ENCODE peak calls at places on chromosomes 6 and 20, in seven cellular contexts. R, C, Y, H, G, L and E are unnamed samples.

GRCh38 chr6:141426400-141426980 is 706.2 kb upstream of the GJE1 start:
- DNase-seq in R (no peak), C (no peak), Y (no peak), H (no peak), G (no peak), L (no peak), E (no peak)

GRCh38 chr6:147000545-147001488 is 203.4 kb upstream of the STXBP5 start:
- DNase-seq in R (peak), C (peak), Y (no peak), H (no peak), G (no peak), L (peak), E (no peak)

GRCh38 chr6:69232506-69233194 is 564.2 kb downstream of the LMBRD1 start:
- DNase-seq in R (peak), C (peak), Y (peak), H (peak), G (peak), L (peak), E (peak)

GRCh38 chr20:24667689-24668383 is 198.4 kb downstream of the SYNDIG1 start:
- DNase-seq in R (no peak), C (no peak), Y (no peak), H (no peak), G (no peak), L (no peak), E (no peak)

GRCh38 chr6:24935323-24935722 is 437 bp downstream of the RIPOR2 start:
- DNase-seq in R (no peak), C (no peak), Y (no peak), H (no peak), G (no peak), L (no peak), E (no peak)

GRCh38 chr6:53302678-53303360 is 45.9 kb downstream of the ELOVL5 start:
- DNase-seq in R (peak), C (peak), Y (peak), H (no peak), G (peak), L (peak), E (no peak)

GRCh38 chr6:43268348-43268685 is 25.0 kb downstream of the TTBK1 start:
- DNase-seq in R (no peak), C (no peak), Y (no peak), H (no peak), G (no peak), L (no peak), E (no peak)

GRCh38 chr6:89385156-89385667 is 26.9 kb downstream of the RRAGD start:
- DNase-seq in R (no peak), C (peak), Y (peak), H (no peak), G (no peak), L (peak), E (peak)

GRCh38 chr6:151023346-151023745 is 157.8 kb downstream of the MTHFD1L start:
- DNase-seq in R (no peak), C (no peak), Y (no peak), H (no peak), G (no peak), L (no peak), E (no peak)

GRCh38 chr20:45911486-45912343 is at the start of gene PLTP:
- DNase-seq in R (peak), C (peak), Y (no peak), H (peak), G (peak), L (peak), E (peak)

GRCh38 chr20:46099491-46100287 is 9.9 kb upstream of the NCOA5 start:
- DNase-seq in R (no peak), C (no peak), Y (no peak), H (peak), G (no peak), L (no peak), E (no peak)

GRCh38 chr6:170292111-170292777 is 1.4 kb upstream of the DLL1 start:
- DNase-seq in R (no peak), C (no peak), Y (no peak), H (no peak), G (no peak), L (no peak), E (no peak)

GRCh38 chr6:53484409-53485280 is 60.3 kb downstream of the GCLC start:
- DNase-seq in R (peak), C (peak), Y (peak), H (peak), G (peak), L (peak), E (peak)

GRCh38 chr6:127343753-127344659 is 597 bp upstream of the ECHDC1 start:
- DNase-seq in R (peak), C (peak), Y (peak), H (no peak), G (no peak), L (peak), E (no peak)

GRCh38 chr20:45899041-45899835 is 8.1 kb downstream of the CTSA start:
- DNase-seq in R (no peak), C (no peak), Y (no peak), H (no peak), G (no peak), L (no peak), E (no peak)

GRCh38 chr20:4444404-4444803 is 277.3 kb upstream of the PRND start:
- DNase-seq in R (peak), C (no peak), Y (no peak), H (no peak), G (no peak), L (peak), E (no peak)

GRCh38 chr20:2507875-2508630 is 662 bp downstream of the ZNF343 start:
- DNase-seq in R (no peak), C (peak), Y (peak), H (peak), G (no peak), L (peak), E (no peak)

GRCh38 chr20:2775139-2775538 is 25.3 kb downstream of the CPXM1 start:
- DNase-seq in R (no peak), C (no peak), Y (no peak), H (no peak), G (no peak), L (no peak), E (no peak)

GRCh38 chr20:61976650-61977332 is 88.9 kb downstream of the TAF4 start:
- DNase-seq in R (no peak), C (no peak), Y (no peak), H (no peak), G (no peak), L (no peak), E (no peak)

GRCh38 chr20:62591591-62591990 is 50.7 kb upstream of the SLCO4A1 start:
- DNase-seq in R (no peak), C (no peak), Y (no peak), H (no peak), G (no peak), L (no peak), E (no peak)

GRCh38 chr20:5147193-5147592 is 20.4 kb downstream of the CDS2 start:
- DNase-seq in R (no peak), C (no peak), Y (no peak), H (no peak), G (no peak), L (no peak), E (no peak)

GRCh38 chr6:6610031-6610591 is 21.6 kb downstream of the LY86 start:
- DNase-seq in R (no peak), C (no peak), Y (no peak), H (peak), G (peak), L (no peak), E (no peak)

GRCh38 chr20:46237736-46238135 is 70.6 kb downstream of the CDH22 start:
- DNase-seq in R (no peak), C (no peak), Y (no peak), H (no peak), G (no peak), L (no peak), E (no peak)

GRCh38 chr20:7742479-7742878 is 197.8 kb downstream of the HAO1 start:
- DNase-seq in R (peak), C (peak), Y (peak), H (no peak), G (no peak), L (peak), E (no peak)

GRCh38 chr6:30955367-30956042 is 14.7 kb downstream of the MUCL3 start:
- DNase-seq in R (peak), C (peak), Y (no peak), H (peak), G (peak), L (no peak), E (peak)

GRCh38 chr20:63915471-63915870 is 20.5 kb downstream of the DNAJC5 start:
- DNase-seq in R (no peak), C (no peak), Y (no peak), H (no peak), G (no peak), L (no peak), E (no peak)

GRCh38 chr20:60091284-60091683 is 133.1 kb downstream of the CDH26 start:
- DNase-seq in R (no peak), C (no peak), Y (no peak), H (no peak), G (no peak), L (no peak), E (no peak)

GRCh38 chr20:41143354-41143753 is 6.0 kb downstream of the PLCG1 start:
- DNase-seq in R (no peak), C (no peak), Y (no peak), H (peak), G (no peak), L (no peak), E (no peak)

GRCh38 chr6:99808992-99809391 is 185.0 kb downstream of the MCHR2 start:
- DNase-seq in R (no peak), C (no peak), Y (no peak), H (peak), G (no peak), L (no peak), E (no peak)

GRCh38 chr6:160137989-160138835 is 16.6 kb downstream of the SLC22A1 start:
- DNase-seq in R (peak), C (peak), Y (peak), H (peak), G (peak), L (peak), E (peak)

GRCh38 chr6:147166360-147166944 is 37.8 kb upstream of the STXBP5 start:
- DNase-seq in R (peak), C (peak), Y (no peak), H (no peak), G (no peak), L (peak), E (no peak)

GRCh38 chr6:45421700-45422540 is 44.2 kb upstream of the SUPT3H start:
- DNase-seq in R (peak), C (peak), Y (peak), H (peak), G (peak), L (peak), E (peak)
- TF ChIP-seq CTCF in R (peak), C (peak), Y (peak), H (peak), G (no peak), L (peak), E (no peak)

DNA sequence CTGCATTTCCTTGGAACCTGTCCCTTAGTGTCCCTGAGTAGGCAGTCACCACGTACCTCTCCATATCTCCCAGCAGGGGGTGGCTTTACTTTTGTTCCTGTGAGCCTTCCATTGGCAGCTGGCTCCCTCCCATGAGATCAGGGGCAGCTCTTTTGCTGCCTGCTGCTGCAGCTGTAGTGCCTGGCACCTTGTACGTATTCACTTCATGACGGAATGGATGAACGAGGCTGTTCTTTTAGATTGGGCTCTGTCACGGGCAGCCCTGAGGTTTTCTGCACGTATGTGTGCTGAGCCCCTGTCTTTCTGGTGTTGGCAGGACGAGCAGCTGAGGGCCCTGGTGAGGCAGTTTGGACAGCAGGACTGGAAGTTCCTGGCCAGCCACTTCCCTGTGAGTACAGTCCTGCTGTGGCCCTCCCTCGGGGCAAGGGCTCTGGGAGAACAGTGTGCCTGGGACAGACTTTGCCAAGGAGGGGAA is 14.6 kb downstream of the MYBL2 start:
- DNase-seq in R (no peak), C (no peak), Y (no peak), H (peak), G (no peak), L (no peak), E (peak)
- TF ChIP-seq CTCF in R (no peak), C (no peak), Y (no peak), H (no peak), G (no peak), L (no peak), E (no peak)

GRCh38 chr6:106186714-106187113 is 100.6 kb downstream of the PRDM1 start:
- DNase-seq in R (no peak), C (no peak), Y (no peak), H (no peak), G (no peak), L (no peak), E (no peak)
- TF ChIP-seq CTCF in R (no peak), C (no peak), Y (no peak), H (no peak), G (no peak), L (no peak), E (no peak)

GRCh38 chr6:112160745-112161144 is 73.4 kb downstream of the FAM229B start:
- DNase-seq in R (no peak), C (no peak), Y (no peak), H (no peak), G (no peak), L (no peak), E (no peak)
- TF ChIP-seq CTCF in R (no peak), C (no peak), Y (no peak), H (no peak), G (no peak), L (no peak), E (no peak)

GRCh38 chr6:33201147-33201545 is 479 bp downstream of the SLC39A7 start:
- DNase-seq in R (no peak), C (no peak), Y (no peak), H (no peak), G (no peak), L (no peak), E (no peak)
- TF ChIP-seq CTCF in R (peak), C (peak), Y (no peak), H (no peak), G (no peak), L (no peak), E (peak)

GRCh38 chr6:108260809-108261569 is at the start of gene SNX3:
- DNase-seq in R (peak), C (peak), Y (peak), H (peak), G (peak), L (peak), E (peak)
- TF ChIP-seq CTCF in R (peak), C (peak), Y (no peak), H (no peak), G (no peak), L (peak), E (no peak)

GRCh38 chr6:35419431-35419830 is 32.7 kb upstream of the FANCE start:
- DNase-seq in R (peak), C (peak), Y (peak), H (no peak), G (no peak), L (peak), E (no peak)
- TF ChIP-seq CTCF in R (peak), C (peak), Y (no peak), H (no peak), G (no peak), L (peak), E (no peak)

GRCh38 chr6:161401910-161402309 is 128.0 kb upstream of the AGPAT4 start:
- DNase-seq in R (no peak), C (no peak), Y (no peak), H (no peak), G (no peak), L (no peak), E (no peak)
- TF ChIP-seq CTCF in R (no peak), C (no peak), Y (no peak), H (no peak), G (no peak), L (no peak), E (no peak)

GRCh38 chr6:27726620-27727023 is 185.6 kb downstream of the OR2B2 start:
- DNase-seq in R (peak), C (no peak), Y (peak), H (no peak), G (no peak), L (no peak), E (no peak)

DNA sequence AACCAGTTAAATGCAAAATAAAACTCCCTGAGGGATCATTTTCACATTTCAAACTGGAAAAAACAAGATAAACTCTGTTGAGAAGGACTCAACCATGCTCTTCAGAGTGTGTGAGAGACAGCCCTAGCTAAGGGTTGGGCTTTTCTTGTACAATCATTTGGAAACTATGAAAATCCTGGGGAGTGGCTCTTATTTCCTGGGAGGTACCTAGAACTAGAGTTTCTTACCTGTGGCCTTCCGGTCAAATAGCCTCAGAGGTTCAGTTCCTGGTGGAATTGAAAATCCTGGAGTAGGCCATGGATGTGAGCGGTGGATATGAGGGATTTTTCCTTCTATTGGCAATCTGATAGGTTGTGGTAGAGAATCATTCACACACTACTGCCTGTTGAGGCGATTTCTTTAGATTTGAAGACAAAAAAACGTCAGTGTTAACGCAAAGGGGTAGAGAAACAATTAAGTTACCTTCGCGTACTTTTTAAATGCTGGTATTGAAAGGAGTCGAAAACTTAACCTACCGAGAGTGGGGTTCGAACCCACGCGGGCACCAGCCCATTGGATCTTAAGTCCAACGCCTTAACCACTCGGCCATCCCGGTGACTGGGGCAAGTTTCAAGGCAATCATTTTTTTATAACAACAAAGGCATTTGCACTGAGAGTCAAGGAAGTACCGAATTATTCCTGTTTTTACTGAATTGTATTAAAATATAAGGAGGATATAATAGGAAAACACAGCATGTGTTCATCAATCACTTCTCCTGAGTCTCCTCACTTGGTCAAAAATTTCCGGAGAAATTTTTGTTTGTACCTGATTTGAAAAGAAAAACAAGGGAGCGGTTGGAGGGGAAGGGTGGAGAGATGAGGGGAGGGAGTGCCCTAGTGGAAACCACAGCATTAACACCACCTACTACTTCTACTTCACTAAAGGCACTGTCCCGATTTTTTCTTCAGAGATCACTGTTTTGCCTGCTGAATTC is 191.3 kb downstream of the OR2B2 start:
- DNase-seq in R (peak), C (peak), Y (peak), H (no peak), G (no peak), L (peak), E (no peak)
- TF ChIP-seq CTCF in R (peak), C (no peak), Y (peak), H (no peak), G (no peak), L (no peak), E (no peak)

DNA sequence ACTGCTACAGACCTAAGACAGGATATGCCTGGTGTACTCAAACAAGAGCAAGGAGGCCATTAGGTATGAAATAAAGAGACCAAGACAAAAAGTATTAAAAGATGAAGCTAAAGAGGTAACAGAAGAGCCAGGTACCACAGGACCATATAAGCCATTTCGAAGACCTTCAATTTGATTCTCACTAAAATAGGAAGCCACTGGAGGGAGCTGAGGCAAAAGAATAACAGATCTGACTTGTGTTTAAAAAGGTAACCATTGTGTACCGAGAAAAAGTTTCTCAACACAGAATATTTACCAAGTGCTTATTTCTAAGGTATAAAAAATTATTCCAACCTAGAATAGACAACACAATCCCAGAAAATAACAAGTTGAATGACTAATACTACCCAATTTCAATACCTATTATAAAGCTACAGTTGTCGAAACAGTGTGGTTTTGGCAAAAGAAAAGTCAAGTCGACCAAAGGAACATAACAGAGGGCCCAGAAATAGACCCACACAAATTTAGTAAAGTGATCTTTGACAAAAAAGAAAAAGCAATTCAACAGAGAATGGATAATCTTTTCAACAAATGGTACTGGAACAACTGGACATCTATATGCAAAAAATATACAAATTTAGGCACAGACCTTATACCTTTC is 125.3 kb upstream of the DST start:
- DNase-seq in R (no peak), C (peak), Y (peak), H (no peak), G (no peak), L (peak), E (no peak)
- TF ChIP-seq CTCF in R (peak), C (peak), Y (no peak), H (no peak), G (no peak), L (peak), E (no peak)